ENCODE peak calls at places on chromosomes 12 and 14, in seven cellular contexts. P is GM23338, B is mammary epithelial cell, U is fibroblast of lung, T is HepG2, E is MM.1S, V is HCT116. R is an unnamed sample.

GRCh38 chr12:29569392-29569791 is 71.9 kb upstream of the OVCH1 start:
- DNase-seq in P (no peak), B (no peak), U (peak; percentile 27), T (no peak), E (no peak), V (no peak), R (no peak)

GRCh38 chr14:63467440-63468072 is 75.6 kb downstream of the PPP2R5E start:
- DNase-seq in P (no peak), B (no peak), U (no peak), T (no peak), E (no peak), V (no peak), R (no peak)

GRCh38 chr12:116508145-116509121 is 50.7 kb upstream of the MAP1LC3B2 start:
- DNase-seq in P (peak; percentile 79), B (no peak), U (peak; percentile 20), T (no peak), E (no peak), V (no peak), R (peak; percentile 74)

GRCh38 chr14:103721334-103722120 is 5.9 kb downstream of the ZFYVE21 start:
- DNase-seq in P (no peak), B (peak; percentile 94), U (peak; percentile 91), T (no peak), E (no peak), V (peak; percentile 86), R (no peak)

GRCh38 chr12:89250213-89250612 is 102.1 kb downstream of the DUSP6 start:
- DNase-seq in P (no peak), B (no peak), U (no peak), T (no peak), E (no peak), V (no peak), R (no peak)

GRCh38 chr12:5557906-5558305 is 126.0 kb downstream of the NTF3 start:
- DNase-seq in P (peak; percentile 38), B (no peak), U (no peak), T (no peak), E (no peak), V (no peak), R (peak; percentile 21)

GRCh38 chr12:15629761-15630160 is 159.4 kb downstream of the EPS8 start:
- DNase-seq in P (no peak), B (peak; percentile 60), U (peak; percentile 59), T (no peak), E (no peak), V (no peak), R (no peak)

GRCh38 chr12:85835810-85836715 is at the start of gene RASSF9:
- DNase-seq in P (peak; percentile 28), B (peak; percentile 86), U (peak; percentile 95), T (peak; percentile 10), E (no peak), V (no peak), R (peak; percentile 18)

GRCh38 chr12:47190271-47190750 is 110.6 kb upstream of the AMIGO2 start:
- DNase-seq in P (no peak), B (peak; percentile 80), U (peak; percentile 86), T (no peak), E (no peak), V (no peak), R (no peak)

GRCh38 chr12:1348606-1349005 is 245.8 kb downstream of the FBXL14 start:
- DNase-seq in P (no peak), B (no peak), U (peak; percentile 15), T (no peak), E (no peak), V (no peak), R (no peak)

GRCh38 chr12:1350934-1351240 is 243.5 kb downstream of the FBXL14 start:
- DNase-seq in P (no peak), B (peak; percentile 14), U (peak; percentile 42), T (no peak), E (no peak), V (no peak), R (no peak)

GRCh38 chr12:1350055-1350933 is 244.1 kb downstream of the FBXL14 start:
- DNase-seq in P (no peak), B (peak; percentile 90), U (peak; percentile 95), T (no peak), E (no peak), V (no peak), R (no peak)

GRCh38 chr12:1353451-1353850 is 240.9 kb downstream of the FBXL14 start:
- DNase-seq in P (no peak), B (no peak), U (no peak), T (no peak), E (no peak), V (no peak), R (no peak)

GRCh38 chr12:1351926-1352325 is 242.5 kb downstream of the FBXL14 start:
- DNase-seq in P (no peak), B (peak; percentile 11), U (no peak), T (no peak), E (no peak), V (no peak), R (no peak)
- TF ChIP-seq EZH2 in P (no peak), B (no peak), U (no peak), T (no peak), E (no peak), V (no peak), R (no peak)

GRCh38 chr12:132385375-132385774 is 56.0 kb upstream of the GALNT9 start:
- DNase-seq in P (no peak), B (no peak), U (no peak), T (no peak), E (no peak), V (no peak), R (no peak)
- TF ChIP-seq EZH2 in P (no peak), B (no peak), U (no peak), T (no peak), E (no peak), V (no peak), R (no peak)

DNA sequence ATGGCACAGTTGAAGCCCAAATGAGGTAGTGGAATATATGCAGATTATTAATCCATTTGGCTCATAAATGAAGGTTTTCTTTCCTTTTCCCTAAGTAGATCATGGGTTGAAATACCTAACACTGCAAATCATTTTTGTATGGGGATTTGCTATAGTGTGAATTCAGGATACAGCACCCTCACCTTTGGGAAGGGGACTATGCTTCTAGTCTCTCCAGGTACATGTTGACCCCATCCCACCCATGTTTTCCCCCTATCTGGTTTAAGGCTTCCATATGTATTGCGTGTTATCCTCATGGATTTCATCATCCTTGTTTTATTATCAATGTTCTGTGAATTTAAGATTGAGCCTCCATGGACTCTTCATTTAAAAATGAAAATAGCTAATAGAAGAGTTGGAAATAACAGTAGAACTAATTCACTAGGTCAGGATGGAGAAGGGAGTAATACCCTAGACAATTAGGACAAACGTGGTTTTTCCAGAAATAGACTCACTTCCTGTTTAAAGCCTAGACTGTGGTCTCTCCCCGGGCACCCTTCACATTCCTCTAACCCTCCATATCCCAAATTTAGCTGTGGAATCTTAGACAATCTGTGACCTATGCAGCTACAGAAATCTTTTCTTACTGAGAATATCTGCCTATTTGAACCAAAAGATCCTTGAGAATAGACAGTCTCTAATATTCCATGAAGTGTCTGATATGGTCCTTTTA is 56.5 kb downstream of the DAD1 start:
- DNase-seq in P (no peak), B (no peak), U (peak; percentile 84), T (no peak), E (no peak), V (no peak), R (no peak)
- TF ChIP-seq EZH2 in P (no peak), B (no peak), U (no peak), T (no peak), E (no peak), V (no peak), R (no peak)

GRCh38 chr12:87796961-87797516 is 232.2 kb downstream of the C12orf50 start:
- DNase-seq in P (no peak), B (no peak), U (no peak), T (no peak), E (no peak), V (no peak), R (no peak)

GRCh38 chr12:87793134-87793533 is 236.1 kb downstream of the C12orf50 start:
- DNase-seq in P (no peak), B (no peak), U (peak; percentile 84), T (no peak), E (no peak), V (no peak), R (no peak)

DNA sequence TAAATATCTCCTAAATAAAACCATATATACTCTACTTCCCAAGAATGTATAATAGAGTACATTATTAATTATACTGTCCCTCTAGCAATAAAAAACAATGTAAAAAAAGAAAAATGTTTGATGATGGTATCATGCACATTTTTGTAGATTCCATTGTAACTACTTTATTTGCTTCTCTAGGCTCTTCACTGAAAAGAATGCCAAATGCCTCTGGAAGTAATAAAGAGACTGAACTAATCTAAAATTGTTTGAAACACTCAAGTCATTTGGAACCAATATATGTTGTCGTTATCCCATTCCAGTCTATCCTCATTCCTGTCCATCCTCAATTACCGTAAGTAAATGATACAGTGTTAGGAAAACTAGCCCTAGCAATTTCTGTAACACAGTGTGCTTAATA is 233.6 kb downstream of the C12orf50 start:
- DNase-seq in P (no peak), B (no peak), U (no peak), T (no peak), E (no peak), V (no peak), R (no peak)
- TF ChIP-seq EZH2 in P (no peak), B (no peak), U (no peak), T (no peak), E (no peak), V (no peak), R (no peak)

DNA sequence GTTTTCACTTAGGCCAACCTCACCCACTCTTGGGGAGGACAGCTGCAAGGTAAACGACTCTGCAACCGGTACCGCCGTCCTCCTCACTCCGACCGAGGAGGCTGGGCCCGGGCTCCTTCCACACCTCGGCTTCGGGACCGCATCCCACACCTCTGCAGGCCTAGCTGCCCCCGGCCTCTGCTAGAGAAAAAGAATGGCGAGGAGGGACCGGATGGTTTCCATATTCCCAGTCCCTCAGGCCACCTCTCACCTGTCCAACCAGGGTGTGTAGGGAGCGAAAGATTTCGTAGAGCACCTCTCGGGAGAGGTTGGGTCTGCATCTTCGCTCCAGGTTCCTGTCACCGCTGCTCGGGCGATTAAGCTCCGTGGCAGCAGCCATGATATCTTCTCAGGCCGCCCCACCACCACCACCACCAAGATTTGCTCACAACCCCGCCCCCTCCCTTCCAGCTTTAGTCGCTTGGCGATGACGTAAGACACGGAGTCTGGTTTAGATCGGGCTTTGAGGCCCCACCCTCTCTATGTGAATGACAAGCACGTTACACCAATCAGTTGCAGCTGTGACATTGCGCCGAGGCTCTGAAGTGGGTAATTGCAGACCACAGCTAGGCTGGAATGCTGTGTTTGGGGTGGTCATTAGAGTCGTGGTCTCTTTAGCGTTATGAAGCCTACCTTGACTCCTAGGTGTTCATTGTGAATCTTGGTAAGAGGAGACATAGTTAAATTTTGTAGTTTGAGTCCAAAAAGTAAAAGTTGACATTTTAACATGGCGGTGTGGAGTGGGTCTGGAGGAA is at the start of gene MBIP:
- DNase-seq in P (peak; percentile 100), B (peak; percentile 92), U (peak; percentile 97), T (peak; percentile 100), E (peak; percentile 94), V (peak; percentile 96), R (peak; percentile 98)
- TF ChIP-seq EZH2 in P (no peak), B (no peak), U (no peak), T (no peak), E (no peak), V (no peak), R (no peak)

DNA sequence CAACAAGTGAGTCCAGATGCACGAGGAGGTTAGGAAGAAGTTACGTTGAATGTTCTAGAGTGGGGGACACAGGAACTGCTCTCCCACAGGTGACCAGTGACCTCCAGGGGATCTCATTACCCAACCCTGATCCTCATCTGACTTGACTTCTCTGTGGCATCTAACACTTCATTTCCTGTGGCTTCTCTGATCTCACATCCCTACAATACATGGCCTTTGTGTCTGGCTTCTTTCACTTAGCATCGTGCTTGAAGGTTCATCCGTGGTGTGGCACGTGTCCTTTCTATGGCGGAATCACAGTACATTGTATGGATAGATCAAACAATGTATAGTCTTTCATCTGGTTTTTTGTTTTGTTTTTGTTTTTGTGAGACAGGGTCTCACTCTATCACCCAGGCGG is 19.3 kb downstream of the CFAP251 start:
- DNase-seq in P (no peak), B (no peak), U (no peak), T (no peak), E (no peak), V (no peak), R (no peak)
- TF ChIP-seq EZH2 in P (no peak), B (no peak), U (no peak), T (no peak), E (no peak), V (no peak), R (no peak)

R was measured in neural progenitor cell.